ENCODE peak calls at places on chromosomes 2 and 18, in eight cellular contexts. F, T, Y, I, N, Q, L and B are unnamed samples.

GRCh38 chr2:62999905-63000304 is 50.7 kb upstream of the OTX1 start:
- DNase-seq in I (no peak), T (peak), Y (no peak), L (no peak), N (peak), F (no peak), Q (peak), B (no peak)

GRCh38 chr2:23609254-23609653 is 224.3 kb downstream of the KLHL29 start:
- DNase-seq in I (no peak), Y (no peak), T (no peak), L (no peak), Q (no peak), N (no peak), F (no peak), B (peak)

GRCh38 chr2:15385184-15385583 is 175.9 kb downstream of the NBAS start:
- DNase-seq in N (no peak), L (no peak), F (no peak), I (no peak), Q (no peak), T (no peak), Y (no peak), B (no peak)

GRCh38 chr2:40321822-40322221 is 130.1 kb downstream of the SLC8A1 start:
- DNase-seq in L (no peak), Y (no peak), Q (no peak), F (no peak), N (no peak), T (no peak), I (no peak), B (no peak)

GRCh38 chr2:143608758-143609157 is 479.5 kb downstream of the ARHGAP15 start:
- DNase-seq in Y (no peak), L (no peak), Q (no peak), T (no peak), I (no peak), N (no peak), F (no peak), B (no peak)

GRCh38 chr2:20424300-20425290 is 22.3 kb upstream of the RHOB start:
- DNase-seq in F (peak), Q (no peak), I (no peak), T (peak), L (no peak), Y (no peak), N (peak), B (peak)

GRCh38 chr2:137655812-137656211 is 308.5 kb upstream of the HNMT start:
- DNase-seq in T (no peak), L (no peak), I (no peak), F (no peak), Q (no peak), N (no peak), Y (no peak), B (no peak)

GRCh38 chr18:24502621-24503020 is 42.2 kb downstream of the HRH4 start:
- DNase-seq in N (no peak), L (no peak), T (no peak), Y (no peak), F (no peak), Q (no peak), I (no peak), B (no peak)

GRCh38 chr2:70371753-70372152 is 69.9 kb upstream of the FAM136A start:
- DNase-seq in Q (no peak), L (no peak), T (peak), Y (no peak), N (no peak), I (no peak), F (no peak), B (no peak)

GRCh38 chr2:137952586-137953129 is 11.6 kb upstream of the HNMT start:
- DNase-seq in L (no peak), N (no peak), Y (no peak), Q (no peak), T (no peak), F (no peak), I (no peak), B (no peak)

GRCh38 chr2:178796079-178796677 is 11.0 kb downstream of the TTN start:
- DNase-seq in Q (no peak), Y (no peak), F (no peak), I (peak), T (peak), L (no peak), N (no peak), B (no peak)

DNA sequence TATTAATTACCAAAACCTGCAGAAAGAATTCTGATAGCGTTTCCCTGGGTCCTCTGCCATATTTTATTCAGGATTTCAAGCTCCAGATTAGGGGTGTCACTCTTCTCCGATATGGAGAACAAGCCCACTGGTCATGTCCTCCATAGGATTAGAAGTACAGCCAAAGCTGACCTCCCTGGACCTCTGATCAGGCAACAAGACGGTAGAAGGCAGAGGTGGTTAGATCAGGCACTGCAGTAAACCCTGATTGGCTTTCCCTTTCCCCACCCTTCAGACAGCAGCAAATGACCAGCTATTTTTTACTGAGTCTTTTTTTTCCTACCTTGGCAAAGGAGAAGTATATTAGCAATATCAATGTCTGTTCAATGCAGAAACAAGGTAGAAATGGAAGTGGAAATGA is 37.7 kb downstream of the SPC25 start:
- DNase-seq in L (no peak), N (no peak), Q (no peak), Y (no peak), T (no peak), F (no peak), I (no peak), B (no peak)
- H3K27ac ChIP-seq in L (no peak), N (no peak), Q (no peak), Y (no peak), T (no peak), F (no peak), I (no peak), B (no peak)

GRCh38 chr2:9178110-9178904 is 28.3 kb upstream of the ASAP2 start:
- DNase-seq in N (peak), Q (no peak), T (no peak), Y (no peak), L (no peak), I (no peak), F (peak), B (no peak)
- H3K27ac ChIP-seq in N (peak), Q (peak), T (peak), Y (peak), L (peak), I (peak), F (peak), B (peak)

DNA sequence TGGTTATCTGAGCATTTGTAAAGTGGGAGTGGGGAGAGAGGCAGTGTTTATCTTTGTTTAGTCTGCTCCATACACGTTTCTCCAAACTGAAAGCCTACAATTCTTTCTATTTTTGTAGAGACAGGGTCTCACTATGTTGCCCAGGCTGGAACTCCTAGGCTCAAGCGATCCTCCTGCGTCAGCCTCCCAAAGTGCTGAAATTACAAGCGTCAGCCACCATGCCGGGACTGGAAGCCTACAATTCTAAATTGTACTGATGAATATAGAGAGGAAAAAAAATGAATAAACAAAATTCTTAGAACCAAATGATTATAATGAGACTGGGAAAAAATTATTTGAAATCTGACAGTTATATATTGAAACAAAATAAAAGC is 1.4 kb upstream of the ZFAND2B start:
- DNase-seq in T (no peak), I (no peak), Y (no peak), F (no peak), N (no peak), L (no peak), Q (peak), B (no peak)
- H3K27ac ChIP-seq in T (no peak), I (no peak), Y (no peak), F (no peak), N (no peak), L (no peak), Q (no peak), B (no peak)

GRCh38 chr2:230227216-230227615 is 1.7 kb downstream of the SP140 start:
- DNase-seq in I (no peak), F (no peak), L (no peak), N (no peak), Y (no peak), Q (no peak), T (no peak), B (no peak)
- H3K27ac ChIP-seq in I (no peak), F (no peak), L (no peak), N (no peak), Y (no peak), Q (no peak), T (no peak), B (peak)

DNA sequence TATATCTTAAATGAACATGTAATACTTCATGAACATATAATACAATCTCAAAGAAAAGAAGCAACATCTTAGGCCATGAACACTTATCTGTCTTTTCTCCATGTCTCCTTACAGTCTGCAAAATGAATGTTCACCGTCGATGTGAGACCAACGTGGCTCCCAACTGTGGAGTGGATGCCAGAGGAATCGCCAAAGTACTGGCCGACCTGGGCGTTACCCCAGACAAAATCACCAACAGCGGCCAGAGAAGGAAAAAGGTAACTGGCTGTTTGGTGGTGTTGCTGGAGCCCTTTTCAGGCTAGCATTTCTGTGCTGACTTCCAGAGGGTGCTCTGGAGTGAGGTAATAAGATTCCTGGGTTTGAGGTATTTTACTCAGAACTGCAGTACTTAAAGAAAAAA is 295.9 kb upstream of the EPAS1 start:
- DNase-seq in T (no peak), Q (no peak), L (no peak), F (no peak), N (no peak), Y (no peak), I (no peak), B (no peak)
- H3K27ac ChIP-seq in T (peak), Q (peak), L (peak), F (no peak), N (peak), Y (no peak), I (no peak), B (peak)

GRCh38 chr2:189613650-189614420 is 33.2 kb upstream of the SLC40A1 start:
- DNase-seq in Q (no peak), T (peak), F (no peak), N (no peak), I (no peak), L (no peak), Y (no peak), B (no peak)
- H3K27ac ChIP-seq in Q (no peak), T (peak), F (no peak), N (peak), I (peak), L (peak), Y (no peak), B (peak)

DNA sequence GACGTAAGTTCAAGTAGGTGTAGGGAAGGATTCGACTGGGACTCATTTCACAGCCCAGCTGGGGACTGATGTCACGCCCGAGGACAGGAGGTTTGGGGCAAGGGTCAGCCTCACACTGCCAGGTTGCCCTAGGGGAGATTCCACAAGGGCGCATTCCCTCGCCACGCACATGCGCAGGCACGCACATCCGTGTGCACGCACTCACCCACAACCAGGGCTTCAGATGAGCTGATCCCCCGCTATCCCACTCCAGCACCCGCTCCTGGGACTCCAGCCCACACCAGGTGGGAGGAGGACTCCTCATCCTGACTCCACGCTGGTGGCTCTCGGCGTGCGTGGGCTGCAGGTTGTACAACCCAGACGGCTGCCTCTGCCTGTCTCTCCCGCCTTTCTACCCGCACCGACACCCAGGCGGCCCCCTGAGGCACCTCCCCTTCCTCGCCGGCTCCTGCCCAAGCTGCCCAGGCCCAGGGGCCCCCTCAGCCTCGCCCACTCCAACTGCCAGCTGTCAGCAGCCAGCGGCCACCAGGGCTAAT is 47.8 kb upstream of the FOSL2 start:
- DNase-seq in F (no peak), I (no peak), Q (peak), L (no peak), N (no peak), T (no peak), Y (no peak), B (peak)
- H3K27ac ChIP-seq in F (no peak), I (peak), Q (no peak), L (no peak), N (peak), T (no peak), Y (peak), B (no peak)

DNA sequence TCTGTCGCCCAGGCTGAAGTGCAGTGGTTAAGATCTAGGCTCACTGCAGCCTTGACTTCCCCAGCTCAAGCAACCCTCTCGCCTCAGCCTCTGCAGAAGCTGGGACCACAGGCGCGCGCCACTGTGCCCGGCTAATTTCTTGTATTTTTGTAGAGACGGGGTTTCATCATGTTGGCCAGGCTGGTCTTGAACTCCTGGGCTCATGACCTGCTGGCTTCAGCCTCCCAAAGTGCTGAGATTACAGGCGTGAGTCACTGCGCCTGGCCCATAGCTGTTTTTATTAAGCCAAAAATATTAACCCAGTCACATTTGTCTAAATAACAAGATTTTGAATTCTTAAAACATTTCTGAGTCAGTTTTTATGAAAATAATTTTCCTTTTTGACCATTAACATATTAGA is 6.3 kb upstream of the SFT2D3 start:
- DNase-seq in F (no peak), Q (no peak), L (no peak), N (peak), T (no peak), Y (no peak), I (no peak), B (no peak)
- H3K27ac ChIP-seq in F (no peak), Q (no peak), L (no peak), N (peak), T (no peak), Y (no peak), I (peak), B (no peak)

DNA sequence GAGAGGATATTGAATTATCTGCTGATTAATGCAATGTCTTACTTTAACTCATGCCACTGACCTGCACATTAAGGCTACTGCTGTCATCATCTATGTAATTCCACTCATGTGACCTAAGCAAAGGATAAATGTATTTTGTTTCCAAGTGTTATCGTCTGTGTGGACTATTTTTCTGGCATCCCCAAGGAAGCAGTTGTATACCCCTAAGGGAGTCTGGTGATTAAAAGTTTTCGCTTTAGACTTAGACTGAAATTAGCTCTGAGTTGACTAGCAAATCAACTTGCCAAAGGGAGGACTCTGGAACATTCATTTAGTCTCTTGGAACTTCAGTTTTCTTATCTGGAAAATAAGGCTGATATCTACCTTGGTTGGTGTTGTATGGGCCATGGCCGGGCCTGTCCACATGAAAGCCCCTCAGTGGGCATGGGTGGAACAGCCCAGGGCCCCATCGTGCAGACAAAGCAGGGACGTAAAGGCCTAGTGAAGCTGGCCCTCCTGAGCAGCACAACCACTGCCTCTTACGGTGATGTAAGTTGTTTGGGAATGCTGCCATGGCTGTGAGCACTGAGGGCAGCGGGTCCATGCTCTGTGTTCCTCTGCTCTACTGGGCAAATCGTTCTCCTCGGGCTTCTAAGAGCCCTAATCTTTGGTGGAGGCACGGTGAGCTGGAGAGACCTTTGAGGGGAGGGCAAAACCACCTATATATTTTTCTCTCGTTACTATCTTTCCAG is 144.4 kb upstream of the RNF152 start:
- DNase-seq in I (no peak), F (no peak), N (no peak), Y (no peak), L (no peak), Q (peak), T (no peak), B (no peak)
- H3K27ac ChIP-seq in I (no peak), F (no peak), N (peak), Y (no peak), L (no peak), Q (no peak), T (no peak), B (no peak)